ENCODE peak calls at places on chromosomes 4 and X, in six cellular contexts. B, O, E, K, T and C are unnamed samples.
A peak's percentile ranks its signal among the peaks of the same experiment; 100 is the strongest.

GRCh38 chr4:72467633-72468032 is 101.4 kb downstream of the ADAMTS3 start:
- DNase-seq in B (no peak), O (no peak), E (no peak), K (no peak), T (no peak), C (no peak)

GRCh38 chr4:94532016-94532789 is 80.5 kb downstream of the PDLIM5 start:
- DNase-seq in B (no peak), O (no peak), E (no peak), K (no peak), T (no peak), C (peak; percentile 20)

GRCh38 chr4:13522282-13523104 is 21.8 kb downstream of the NKX3-2 start:
- DNase-seq in B (no peak), O (peak; percentile 4), E (no peak), K (no peak), T (no peak), C (no peak)

GRCh38 chr4:90906239-90906638 is 779.0 kb downstream of the CCSER1 start:
- DNase-seq in B (no peak), O (no peak), E (no peak), K (no peak), T (no peak), C (no peak)

GRCh38 chrX:107508925-107509324 is 59.5 kb downstream of the FRMPD3 start:
- DNase-seq in B (no peak), O (no peak), E (no peak), K (no peak), T (no peak), C (no peak)

GRCh38 chrX:108020631-108021030 is 24.2 kb upstream of the VSIG1 start:
- DNase-seq in B (no peak), O (peak; percentile 12), E (no peak), K (no peak), T (no peak), C (no peak)

GRCh38 chrX:14801136-14801535 is 71.7 kb downstream of the FANCB start:
- DNase-seq in B (no peak), O (no peak), E (no peak), K (no peak), T (no peak), C (no peak)

GRCh38 chr4:82784615-82785247 is 13.9 kb downstream of the SCD5 start:
- DNase-seq in B (no peak), O (no peak), E (no peak), K (no peak), T (no peak), C (no peak)

GRCh38 chr4:159105063-159105414 is 2.2 kb downstream of the RAPGEF2 start:
- DNase-seq in B (no peak), O (no peak), E (no peak), K (no peak), T (no peak), C (no peak)

GRCh38 chrX:18640686-18641085 is 31.2 kb downstream of the RS1 start:
- DNase-seq in B (no peak), O (no peak), E (no peak), K (no peak), T (no peak), C (no peak)

GRCh38 chr4:10123227-10124101 is 6.9 kb upstream of the WDR1 start:
- DNase-seq in B (peak; percentile 86), O (no peak), E (no peak), K (no peak), T (no peak), C (peak; percentile 58)

GRCh38 chrX:97050413-97050812 is 166.7 kb downstream of the RPA4 start:
- DNase-seq in B (no peak), O (no peak), E (no peak), K (no peak), T (no peak), C (no peak)

GRCh38 chrX:22097295-22097694 is 65.2 kb downstream of the PHEX start:
- DNase-seq in B (no peak), O (no peak), E (no peak), K (no peak), T (no peak), C (no peak)

GRCh38 chrX:154749856-154750255 is 1.0 kb downstream of the GAB3 start:
- DNase-seq in B (no peak), O (no peak), E (no peak), K (no peak), T (no peak), C (no peak)

GRCh38 chrX:85111347-85111746 is 107.7 kb downstream of the APOOL start:
- DNase-seq in B (no peak), O (peak; percentile 11), E (no peak), K (no peak), T (no peak), C (no peak)

GRCh38 chr4:17807446-17807845 is 3.1 kb downstream of the DCAF16 start:
- DNase-seq in B (no peak), O (no peak), E (no peak), K (no peak), T (no peak), C (no peak)

GRCh38 chrX:19785647-19786046 is 101.8 kb downstream of the SH3KBP1 start:
- DNase-seq in B (no peak), O (no peak), E (no peak), K (no peak), T (no peak), C (no peak)

GRCh38 chr4:41120297-41121217 is 93.8 kb downstream of the APBB2 start:
- DNase-seq in B (no peak), O (no peak), E (no peak), K (peak; percentile 62), T (peak; percentile 92), C (peak; percentile 45)

GRCh38 chr4:168574581-168575295 is 77.9 kb downstream of the PALLD start:
- DNase-seq in B (no peak), O (no peak), E (no peak), K (no peak), T (no peak), C (no peak)

GRCh38 chrX:133444952-133445831 is 29.9 kb upstream of the GPC4 start:
- DNase-seq in B (no peak), O (no peak), E (no peak), K (no peak), T (no peak), C (peak; percentile 16)

GRCh38 chr4:174604198-174604597 is 81.9 kb upstream of the HPGD start:
- DNase-seq in B (no peak), O (no peak), E (no peak), K (no peak), T (no peak), C (no peak)

DNA sequence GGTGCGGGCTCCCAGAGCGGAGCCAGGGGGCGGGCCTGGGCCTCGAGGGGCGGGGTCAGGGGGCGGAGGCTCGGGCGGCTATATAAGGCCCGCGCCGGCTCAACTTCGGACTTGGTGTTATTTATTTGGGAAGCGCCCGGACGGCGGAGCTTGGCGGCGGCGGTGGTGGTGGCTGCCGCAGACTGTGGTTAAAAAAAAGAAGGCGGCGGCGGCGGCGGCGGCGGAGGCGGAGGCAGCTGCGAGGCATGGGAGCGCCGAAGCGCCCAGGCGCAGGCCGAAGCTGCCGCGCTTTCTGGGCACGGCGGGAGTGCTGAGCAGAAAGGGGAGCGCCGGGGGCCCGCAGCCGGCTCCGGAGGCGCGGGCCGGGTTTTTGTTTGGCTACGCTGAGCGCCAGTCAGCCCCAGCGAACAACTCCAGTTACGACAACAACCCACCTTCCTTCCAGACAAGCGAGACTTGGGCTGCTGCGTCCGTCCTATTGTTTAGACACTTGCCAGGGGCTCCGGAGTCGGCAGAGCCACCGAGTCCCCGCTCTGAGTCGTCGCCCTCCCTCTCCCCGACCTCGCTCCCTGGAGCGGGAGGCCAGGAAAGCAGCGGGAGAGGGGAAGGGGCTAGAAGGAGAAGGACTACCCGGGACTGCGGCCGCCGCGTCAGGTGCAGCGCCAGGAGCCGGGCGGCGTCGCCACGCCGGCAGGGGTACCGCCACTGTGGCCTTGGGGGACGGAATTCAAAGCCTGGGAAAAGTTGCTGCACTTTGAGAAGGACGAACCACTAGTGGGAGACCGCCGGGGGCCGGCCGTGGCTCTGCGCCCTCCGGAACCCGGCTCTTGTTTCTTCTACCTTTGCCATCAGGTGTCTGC is at the start of gene SLIT2:
- DNase-seq in B (peak; percentile 47), O (peak; percentile 47), E (peak; percentile 94), K (peak; percentile 81), T (peak; percentile 95), C (peak; percentile 81)
- TF ChIP-seq EP300 in B (no peak), O (no peak), E (no peak), K (no peak), T (no peak), C (no peak)

DNA sequence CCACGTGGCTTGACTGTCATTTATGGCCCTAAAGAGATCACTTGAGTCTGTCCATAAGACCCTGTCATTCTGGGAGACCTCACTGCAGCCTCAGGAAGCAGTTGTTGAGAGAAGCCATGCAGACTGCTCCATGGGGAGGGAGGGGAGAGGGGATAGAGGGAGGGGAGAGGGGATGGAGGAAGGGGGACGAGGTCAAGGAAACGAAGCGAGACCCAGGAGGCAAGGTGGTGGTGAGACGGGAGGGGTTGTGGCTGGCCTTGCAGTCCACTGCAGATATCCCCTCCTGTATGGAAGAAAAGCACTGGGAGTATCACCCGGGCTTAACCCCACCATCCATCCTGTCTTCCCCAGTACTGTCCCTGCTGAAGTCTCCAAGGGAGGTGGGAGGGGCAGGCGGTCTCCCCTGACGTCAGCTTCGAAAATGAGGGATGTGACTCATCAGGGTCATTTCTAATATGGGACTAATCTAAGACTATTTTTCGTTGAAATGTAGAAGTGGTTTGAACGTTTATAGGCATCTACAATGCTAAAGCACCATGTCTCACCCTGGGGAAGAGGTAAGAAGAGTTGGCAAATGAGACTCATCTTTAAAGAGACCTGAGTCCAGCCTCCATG is 5.6 kb downstream of the TMEM255A start:
- DNase-seq in B (no peak), O (no peak), E (no peak), K (no peak), T (no peak), C (no peak)
- H3K27ac ChIP-seq in B (no peak overlapping the region), O (no peak overlapping the region), E (no peak overlapping the region), K (no peak overlapping the region), T (no peak overlapping the region), C (no peak overlapping the region)

GRCh38 chr4:26238782-26239647 is 81.8 kb upstream of the RBPJ start:
- DNase-seq in B (peak; percentile 8), O (no peak), E (no peak), K (no peak), T (no peak), C (no peak)

GRCh38 chr4:26235500-26235899 is 85.3 kb upstream of the RBPJ start:
- DNase-seq in B (no peak), O (no peak), E (no peak), K (peak; percentile 33), T (peak; percentile 83), C (peak; percentile 60)

GRCh38 chr4:26239796-26240195 is 81.0 kb upstream of the RBPJ start:
- DNase-seq in B (no peak), O (no peak), E (no peak), K (no peak), T (no peak), C (no peak)

GRCh38 chr4:26238426-26238781 is 82.4 kb upstream of the RBPJ start:
- DNase-seq in B (peak; percentile 55), O (no peak), E (no peak), K (no peak), T (no peak), C (peak; percentile 40)

DNA sequence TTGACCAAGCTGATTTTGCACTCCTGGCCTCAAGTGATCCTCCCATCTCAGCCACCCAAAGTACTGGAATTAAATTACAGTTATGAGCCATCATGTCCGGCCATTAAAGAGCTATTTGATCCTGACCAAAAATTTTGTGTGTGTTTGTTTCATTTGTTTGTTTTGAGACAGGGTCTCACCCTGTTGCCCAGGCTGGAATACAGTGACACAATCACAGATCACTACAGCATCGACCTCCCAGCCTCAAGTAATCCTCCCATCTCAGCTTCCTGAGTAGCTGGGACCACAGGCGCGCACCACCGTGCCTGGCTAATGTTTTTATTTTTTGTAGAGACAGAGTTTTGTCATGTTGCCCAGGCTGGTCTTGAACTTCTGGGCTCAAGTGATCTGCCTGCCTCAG is 82.9 kb upstream of the RBPJ start:
- DNase-seq in B (no peak), O (no peak), E (no peak), K (no peak), T (no peak), C (no peak)
- TF ChIP-seq EP300 in B (no peak), O (no peak), E (no peak), K (no peak), T (no peak), C (no peak)

GRCh38 chrX:51891821-51892551 is 1.4 kb upstream of the MAGED1 start:
- DNase-seq in B (no peak), O (no peak), E (no peak), K (no peak), T (peak; percentile 74), C (no peak)
- H3K27ac ChIP-seq in B (no peak overlapping the region), O (no peak overlapping the region), E (no peak overlapping the region), K (peak overlapping the region; percentile 29), T (peak overlapping the region; percentile 84), C (peak overlapping the region; percentile 90)